ENCODE peak calls at places on chromosome 14, in ten cellular contexts. Z is uterus, A is prostate gland, J is GM23248, W is HT1080, B is GOT3, T is amygdala, E is nucleus accumbens, S is fibroblast of lung, D is T-helper 17 cell. O is an unnamed sample.

GRCh38 chr14:30337456-30337855 is 221.5 kb upstream of the G2E3 start:
- DNase-seq in Z (no peak), E (no peak), B (no peak), T (no peak), D (no peak), A (no peak), W (no peak), J (no peak), S (no peak), O (no peak)

GRCh38 chr14:102986810-102987579 is 64.5 kb downstream of the AMN start:
- DNase-seq in A (peak), T (no peak), Z (no peak), B (no peak), S (peak), E (no peak), D (no peak), J (peak), W (peak), O (no peak)

GRCh38 chr14:29390046-29390841 is 537.4 kb downstream of the PRKD1 start:
- DNase-seq in J (no peak), T (no peak), W (no peak), E (no peak), Z (no peak), D (no peak), B (no peak), A (no peak), S (peak), O (no peak)

GRCh38 chr14:25516838-25517237 is 466.9 kb upstream of the STXBP6 start:
- DNase-seq in Z (no peak), D (no peak), E (no peak), J (no peak), T (no peak), B (no peak), W (peak), S (no peak), A (no peak), O (no peak)

GRCh38 chr14:24334431-24335271 is at the start of gene ADCY4:
- DNase-seq in B (no peak), W (no peak), E (no peak), T (no peak), S (no peak), J (peak), Z (peak), A (no peak), D (no peak), O (no peak)

GRCh38 chr14:57816568-57817284 is 49.2 kb downstream of the SLC35F4 start:
- DNase-seq in W (peak), T (no peak), B (no peak), Z (no peak), A (no peak), D (no peak), S (no peak), J (peak), E (no peak), O (no peak)

GRCh38 chr14:64248689-64249088 is 45.5 kb downstream of the ESR2 start:
- DNase-seq in B (no peak), T (no peak), J (no peak), A (no peak), W (no peak), Z (no peak), E (no peak), S (no peak), D (no peak), O (no peak)

GRCh38 chr14:65790185-65790815 is 377.8 kb downstream of the FUT8 start:
- DNase-seq in J (no peak), B (no peak), W (no peak), Z (no peak), T (no peak), A (no peak), S (no peak), E (no peak), D (no peak), O (no peak)

GRCh38 chr14:92341791-92342190 is 18.8 kb downstream of the SLC24A4 start:
- DNase-seq in T (no peak), B (no peak), A (no peak), D (no peak), W (no peak), Z (no peak), S (no peak), J (no peak), E (no peak), O (no peak)

GRCh38 chr14:32230181-32230580 is 27.1 kb upstream of the RNU6-8 start:
- DNase-seq in E (no peak), A (no peak), S (no peak), W (peak), D (no peak), T (no peak), Z (no peak), J (peak), B (no peak), O (no peak)

GRCh38 chr14:75290851-75291250 is 12.2 kb downstream of the FOS start:
- DNase-seq in J (no peak), E (no peak), B (no peak), W (no peak), T (no peak), D (no peak), A (no peak), S (no peak), Z (no peak), O (no peak)

GRCh38 chr14:81144811-81145598 is 75.8 kb downstream of the GTF2A1 start:
- DNase-seq in S (peak), J (no peak), E (no peak), D (no peak), B (no peak), Z (no peak), T (no peak), W (no peak), A (no peak), O (no peak)

GRCh38 chr14:33454022-33454645 is 496.7 kb downstream of the EGLN3 start:
- DNase-seq in D (no peak), B (no peak), W (no peak), S (peak), A (no peak), J (peak), E (no peak), T (no peak), Z (no peak), O (no peak)

GRCh38 chr14:93720981-93721483 is 67.3 kb downstream of the PRIMA1 start:
- DNase-seq in J (no peak), T (no peak), E (no peak), W (no peak), S (no peak), D (no peak), B (no peak), Z (no peak), A (no peak), O (no peak)

GRCh38 chr14:37991027-37991426 is 216.7 kb upstream of the SSTR1 start:
- DNase-seq in E (no peak), W (no peak), T (no peak), B (no peak), J (no peak), A (no peak), S (no peak), D (no peak), Z (no peak), O (no peak)

GRCh38 chr14:105100931-105101330 is 35.7 kb upstream of the GPR132 start:
- DNase-seq in B (no peak), T (no peak), J (no peak), D (no peak), S (no peak), Z (no peak), E (no peak), A (no peak), W (no peak), O (no peak)

GRCh38 chr14:50798048-50798421 is 32.9 kb downstream of the NIN start:
- DNase-seq in W (no peak), E (no peak), A (no peak), T (no peak), B (no peak), D (no peak), J (no peak), Z (no peak), S (no peak), O (no peak)

GRCh38 chr14:104294983-104295680 is 156.7 kb downstream of the KIF26A start:
- DNase-seq in B (no peak), A (no peak), T (no peak), W (no peak), D (no peak), J (no peak), E (no peak), S (no peak), Z (no peak), O (peak)

GRCh38 chr14:69499436-69499835 is 14.9 kb downstream of the PLEKHD1 start:
- DNase-seq in A (no peak), B (no peak), J (no peak), E (no peak), T (no peak), S (no peak), Z (no peak), W (no peak), D (no peak), O (no peak)

GRCh38 chr14:73237786-73238261 is 518 bp downstream of the PAPLN start:
- DNase-seq in J (peak), D (no peak), T (no peak), W (no peak), B (no peak), A (no peak), S (no peak), Z (no peak), E (no peak), O (no peak)

GRCh38 chr14:65958664-65959562 is 527.3 kb upstream of the CCDC196 start:
- DNase-seq in A (no peak), T (no peak), D (no peak), J (peak), E (no peak), W (peak), Z (no peak), B (no peak), S (peak), O (no peak)

GRCh38 chr14:41280745-41281144 is 325.9 kb upstream of the LRFN5 start:
- DNase-seq in T (no peak), S (peak), E (no peak), D (no peak), Z (no peak), J (peak), A (no peak), B (no peak), W (no peak), O (no peak)